ENCODE peak calls at places on chromosomes 2 and 18, in seven cellular contexts. Q is right lobe of liver, B is RWPE1, J is IMR-90, T is caudate nucleus, P is body of pancreas, V is heart right ventricle. O is an unnamed sample.

GRCh38 chr2:129330504-129330903 is 649.0 kb upstream of the RAB6C start:
- DNase-seq in Q (no peak), B (no peak), J (no peak), T (no peak), P (no peak), V (no peak), O (no peak)

GRCh38 chr18:55778731-55779460 is 190.9 kb upstream of the TCF4 start:
- DNase-seq in Q (no peak), B (no peak), J (no peak), T (no peak), P (no peak), V (peak; percentile 38), O (no peak)

GRCh38 chr2:20615466-20616241 is 35.2 kb downstream of the HS1BP3 start:
- DNase-seq in Q (peak; percentile 54), B (no peak), J (no peak), T (no peak), P (peak; percentile 29), V (peak; percentile 70), O (peak; percentile 75)

GRCh38 chr2:130834923-130835765 is 1.6 kb upstream of the ARHGEF4 start:
- DNase-seq in Q (no peak), B (no peak), J (no peak), T (no peak), P (no peak), V (no peak), O (no peak)

GRCh38 chr2:46557788-46558187 is 78.4 kb downstream of the TMEM247 start:
- DNase-seq in Q (no peak), B (no peak), J (no peak), T (no peak), P (no peak), V (no peak), O (no peak)

GRCh38 chr2:27655155-27655951 is 8.1 kb downstream of the SUPT7L start:
- DNase-seq in Q (no peak), B (no peak), J (peak; percentile 91), T (no peak), P (no peak), V (no peak), O (no peak)

GRCh38 chr2:32425719-32426141 is 68.9 kb downstream of the BIRC6 start:
- DNase-seq in Q (no peak), B (no peak), J (peak; percentile 76), T (no peak), P (no peak), V (no peak), O (peak; percentile 74)

GRCh38 chr18:69885841-69886531 is 61.7 kb downstream of the CD226 start:
- DNase-seq in Q (no peak), B (no peak), J (no peak), T (no peak), P (peak; percentile 16), V (no peak), O (no peak)

GRCh38 chr18:12934454-12935071 is 13.2 kb upstream of the SEH1L start:
- DNase-seq in Q (peak; percentile 79), B (peak; percentile 72), J (peak; percentile 83), T (peak; percentile 27), P (peak; percentile 88), V (peak; percentile 84), O (peak; percentile 79)

GRCh38 chr2:30716117-30716900 is 90.9 kb downstream of the CAPN13 start:
- DNase-seq in Q (peak; percentile 35), B (no peak), J (no peak), T (no peak), P (peak; percentile 31), V (no peak), O (peak; percentile 26)

GRCh38 chr2:58598171-58598570 is 357.0 kb upstream of the FANCL start:
- DNase-seq in Q (no peak), B (no peak), J (no peak), T (no peak), P (no peak), V (no peak), O (no peak)

GRCh38 chr2:176501652-176502051 is 232.4 kb downstream of the MTX2 start:
- DNase-seq in Q (no peak), B (no peak), J (no peak), T (no peak), P (no peak), V (no peak), O (no peak)

GRCh38 chr2:128596453-128597430 is 278.1 kb upstream of the HS6ST1 start:
- DNase-seq in Q (no peak), B (no peak), J (no peak), T (no peak), P (no peak), V (no peak), O (no peak)

GRCh38 chr2:190726255-190726654 is 77.4 kb downstream of the NAB1 start:
- DNase-seq in Q (no peak), B (no peak), J (peak; percentile 7), T (no peak), P (no peak), V (no peak), O (no peak)

GRCh38 chr2:73003027-73003426 is 68.5 kb downstream of the SFXN5 start:
- DNase-seq in Q (no peak), B (no peak), J (no peak), T (no peak), P (no peak), V (no peak), O (peak; percentile 41)

GRCh38 chr2:217833439-217833838 is 169.4 kb downstream of the TNS1 start:
- DNase-seq in Q (no peak), B (no peak), J (no peak), T (no peak), P (no peak), V (no peak), O (no peak)
- H3K27ac ChIP-seq in Q (no peak overlapping the region), B (no peak overlapping the region), J (no peak overlapping the region), T (no peak overlapping the region), P (no peak overlapping the region), V (peak overlapping the region; percentile 71), O (peak overlapping the region; percentile 97)

DNA sequence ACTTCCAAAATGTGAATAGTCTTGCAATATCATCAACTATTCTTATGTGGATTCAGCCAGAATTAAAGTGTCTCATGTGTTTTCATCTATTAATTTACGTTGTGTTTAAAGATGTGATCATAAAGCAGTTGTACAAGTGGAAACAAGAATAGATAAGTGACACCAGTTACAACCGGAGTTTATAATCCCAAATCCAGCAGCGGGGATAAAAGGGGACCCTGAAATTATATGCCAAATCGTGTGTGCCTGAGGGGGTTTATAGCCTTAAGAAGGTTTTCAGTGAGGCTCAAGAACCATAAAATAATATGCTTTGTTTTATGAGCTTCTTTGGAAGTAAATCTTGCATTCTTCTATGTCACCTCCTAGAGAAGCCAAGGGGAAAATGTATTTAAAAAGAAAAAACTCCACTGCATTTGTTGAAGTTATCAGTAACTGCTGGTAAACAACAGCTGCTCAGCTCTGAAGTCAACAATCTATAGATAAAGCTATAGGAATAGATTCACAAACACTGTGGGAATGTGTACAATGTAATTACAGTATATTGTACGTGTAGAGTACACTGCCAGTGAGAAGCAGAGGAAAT is 25.8 kb upstream of the MAP3K20 start:
- DNase-seq in Q (no peak), B (no peak), J (no peak), T (no peak), P (no peak), V (no peak), O (no peak)
- H3K27ac ChIP-seq in Q (peak overlapping the region; percentile 77), B (peak overlapping the region; percentile 75), J (peak overlapping the region; percentile 31), T (no peak overlapping the region), P (peak overlapping the region; percentile 78), V (no peak overlapping the region), O (peak overlapping the region; percentile 50)

GRCh38 chr2:233375490-233376314 is 21.4 kb downstream of the DGKD start:
- DNase-seq in Q (no peak), B (no peak), J (no peak), T (no peak), P (no peak), V (no peak), O (no peak)
- H3K27ac ChIP-seq in Q (no peak overlapping the region), B (peak overlapping the region; percentile 7), J (no peak overlapping the region), T (no peak overlapping the region), P (no peak overlapping the region), V (no peak overlapping the region), O (no peak overlapping the region)

GRCh38 chr2:235007664-235008457 is 56.0 kb downstream of the SH3BP4 start:
- DNase-seq in Q (no peak), B (no peak), J (no peak), T (no peak), P (no peak), V (no peak), O (no peak)

GRCh38 chr2:235005603-235006259 is 53.9 kb downstream of the SH3BP4 start:
- DNase-seq in Q (peak; percentile 89), B (no peak), J (no peak), T (peak; percentile 49), P (peak; percentile 90), V (peak; percentile 54), O (no peak)

GRCh38 chr2:235005023-235005422 is 53.2 kb downstream of the SH3BP4 start:
- DNase-seq in Q (no peak), B (no peak), J (no peak), T (no peak), P (peak; percentile 66), V (no peak), O (no peak)

GRCh38 chr2:235006986-235007385 is 55.2 kb downstream of the SH3BP4 start:
- DNase-seq in Q (no peak), B (no peak), J (no peak), T (no peak), P (no peak), V (no peak), O (no peak)

GRCh38 chr2:235006461-235006860 is 54.6 kb downstream of the SH3BP4 start:
- DNase-seq in Q (no peak), B (no peak), J (no peak), T (no peak), P (no peak), V (no peak), O (no peak)
- H3K27ac ChIP-seq in Q (no peak overlapping the region), B (no peak overlapping the region), J (no peak overlapping the region), T (no peak overlapping the region), P (peak overlapping the region; percentile 92), V (no peak overlapping the region), O (no peak overlapping the region)

GRCh38 chr2:182280128-182280527 is 146.7 kb downstream of the PDE1A start:
- DNase-seq in Q (no peak), B (no peak), J (peak; percentile 69), T (no peak), P (no peak), V (peak; percentile 18), O (no peak)
- H3K27ac ChIP-seq in Q (no peak overlapping the region), B (no peak overlapping the region), J (no peak overlapping the region), T (no peak overlapping the region), P (no peak overlapping the region), V (no peak overlapping the region), O (no peak overlapping the region)

DNA sequence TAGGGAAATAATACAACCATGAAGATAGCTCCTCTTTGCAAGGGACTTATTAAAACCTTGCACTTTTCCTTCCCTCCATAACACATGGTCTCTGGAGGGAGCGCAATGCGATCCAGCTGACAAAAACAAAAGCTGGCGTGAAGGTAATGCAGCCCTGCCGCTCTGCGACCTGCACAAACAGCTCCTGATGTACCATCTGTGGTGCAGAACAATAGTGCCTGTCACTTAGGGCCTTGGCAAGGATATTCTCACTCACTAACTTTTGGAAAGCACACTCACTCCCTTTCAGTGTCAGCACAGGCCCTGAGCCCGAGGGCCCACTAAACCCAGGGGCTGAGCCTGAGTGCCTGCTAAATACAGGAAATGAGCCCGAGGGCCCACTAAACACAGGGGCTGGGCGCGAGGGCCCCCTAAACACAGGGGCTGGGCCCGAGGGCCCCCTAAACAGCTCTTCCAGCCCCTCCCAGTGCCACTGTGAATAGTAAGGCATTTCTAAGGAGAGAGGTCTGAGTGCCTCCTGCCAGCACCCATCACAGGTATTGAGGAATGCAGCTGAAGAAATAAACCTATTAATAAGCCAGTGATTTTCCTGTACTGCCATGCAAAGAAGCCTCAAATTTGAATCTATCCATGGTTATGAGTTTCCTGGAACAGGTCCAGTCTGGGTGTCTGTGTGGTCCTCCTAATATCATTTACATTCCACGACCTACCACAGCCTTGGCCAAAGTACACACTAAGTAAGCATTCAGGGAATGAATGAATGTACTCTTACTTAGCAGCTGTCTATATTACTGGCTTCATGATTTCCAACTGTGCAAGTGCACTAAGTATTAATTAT is 9.3 kb downstream of the L3MBTL4 start:
- DNase-seq in Q (no peak), B (no peak), J (no peak), T (no peak), P (no peak), V (no peak), O (no peak)
- H3K27ac ChIP-seq in Q (peak overlapping the region; percentile 17), B (no peak overlapping the region), J (no peak overlapping the region), T (peak overlapping the region; percentile 56), P (no peak overlapping the region), V (no peak overlapping the region), O (no peak overlapping the region)

O was measured in coronary artery.